ENCODE peak calls at places on chromosomes 12 and 14, in ten cellular contexts. P, I, U, G, K, F, D, Y, V and W are unnamed samples.
A peak's percentile ranks its signal among the peaks of the same experiment; 100 is the strongest.

GRCh38 chr12:113678222-113678621 is 206.6 kb upstream of the LHX5 start:
- DNase-seq in P (no peak), I (peak; percentile 27), U (no peak), G (no peak), K (no peak), F (no peak), D (no peak), Y (no peak), V (no peak), W (no peak)

GRCh38 chr14:49306152-49306751 is 279.9 kb downstream of the RPS29 start:
- DNase-seq in P (no peak), I (peak; percentile 5), U (peak; percentile 33), G (no peak), K (peak; percentile 47), F (no peak), D (no peak), Y (no peak), V (peak; percentile 4), W (no peak)

GRCh38 chr14:35336171-35337073 is 44.2 kb downstream of the PSMA6 start:
- DNase-seq in P (peak; percentile 92), I (peak; percentile 89), U (no peak), G (peak; percentile 94), K (peak; percentile 59), F (peak; percentile 96), D (peak; percentile 95), Y (peak; percentile 81), V (peak; percentile 92), W (no peak)

GRCh38 chr12:109760031-109760929 is 46.7 kb downstream of the FAM222A start:
- DNase-seq in P (peak; percentile 49), I (no peak), U (no peak), G (peak; percentile 41), K (no peak), F (no peak), D (peak; percentile 76), Y (peak; percentile 59), V (no peak), W (no peak)

GRCh38 chr14:106318700-106319099 is 792.3 kb downstream of the TMEM121 start:
- DNase-seq in P (no peak), I (no peak), U (peak; percentile 49), G (no peak), K (no peak), F (no peak), D (no peak), Y (no peak), V (no peak), W (no peak)

GRCh38 chr14:32542507-32542906 is 213.4 kb downstream of the AKAP6 start:
- DNase-seq in P (no peak), I (no peak), U (no peak), G (no peak), K (no peak), F (no peak), D (no peak), Y (no peak), V (no peak), W (no peak)

GRCh38 chr14:23569443-23570151 is 2.0 kb upstream of the AP1G2 start:
- DNase-seq in P (no peak), I (no peak), U (no peak), G (no peak), K (peak; percentile 69), F (no peak), D (peak; percentile 57), Y (no peak), V (no peak), W (no peak)

GRCh38 chr12:92745874-92746553 is 43.2 kb downstream of the PLEKHG7 start:
- DNase-seq in P (no peak), I (peak; percentile 72), U (no peak), G (peak; percentile 92), K (no peak), F (peak; percentile 94), D (no peak), Y (peak; percentile 33), V (peak; percentile 98), W (no peak)

GRCh38 chr14:68585690-68586089 is 207.2 kb downstream of the ZFP36L1 start:
- DNase-seq in P (no peak), I (no peak), U (no peak), G (no peak), K (peak; percentile 65), F (no peak), D (no peak), Y (no peak), V (no peak), W (no peak)

GRCh38 chr12:99287136-99287535 is 360.4 kb upstream of the GARIN6 start:
- DNase-seq in P (no peak), I (no peak), U (no peak), G (no peak), K (peak; percentile 29), F (no peak), D (no peak), Y (no peak), V (no peak), W (no peak)

GRCh38 chr14:101972126-101972785 is 7.9 kb downstream of the DYNC1H1 start:
- DNase-seq in P (peak; percentile 69), I (peak; percentile 90), U (no peak), G (peak; percentile 84), K (no peak), F (peak; percentile 96), D (peak; percentile 84), Y (peak; percentile 75), V (peak; percentile 100), W (peak; percentile 92)

GRCh38 chr14:100285021-100285912 is 21.0 kb downstream of the SLC25A29 start:
- DNase-seq in P (peak; percentile 83), I (peak; percentile 81), U (peak; percentile 82), G (peak; percentile 86), K (peak; percentile 86), F (no peak), D (peak; percentile 97), Y (peak; percentile 71), V (peak; percentile 42), W (peak; percentile 93)

GRCh38 chr12:1839956-1840550 is 19.7 kb downstream of the LRTM2 start:
- DNase-seq in P (no peak), I (no peak), U (no peak), G (no peak), K (no peak), F (no peak), D (no peak), Y (no peak), V (no peak), W (no peak)

GRCh38 chr12:21613931-21614330 is 9.3 kb upstream of the GYS2 start:
- DNase-seq in P (no peak), I (no peak), U (no peak), G (no peak), K (no peak), F (no peak), D (no peak), Y (no peak), V (no peak), W (no peak)
- TF ChIP-seq CTCF in P (no peak), I (no peak), U (no peak), G (no peak), K (peak; percentile 19), F (no peak), D (no peak), Y (no peak), V (no peak), W (no peak)

GRCh38 chr12:12008232-12008850 is 62.4 kb upstream of the BCL2L14 start:
- DNase-seq in P (no peak), I (no peak), U (peak; percentile 46), G (no peak), K (peak; percentile 27), F (no peak), D (no peak), Y (no peak), V (no peak), W (no peak)
- TF ChIP-seq CTCF in P (peak; percentile 26), I (no peak), U (peak; percentile 88), G (no peak), K (peak; percentile 59), F (peak; percentile 21), D (no peak), Y (no peak), V (no peak), W (no peak)

GRCh38 chr12:30695327-30696102 is at the start of gene IPO8:
- DNase-seq in P (peak; percentile 92), I (peak; percentile 89), U (peak; percentile 92), G (peak; percentile 96), K (peak; percentile 96), F (peak; percentile 96), D (peak; percentile 97), Y (peak; percentile 93), V (peak; percentile 86), W (peak; percentile 96)

GRCh38 chr12:30694971-30695326 is 720 bp downstream of the IPO8 start:
- DNase-seq in P (peak; percentile 62), I (peak; percentile 57), U (peak; percentile 26), G (peak; percentile 61), K (peak; percentile 64), F (no peak), D (peak; percentile 83), Y (peak; percentile 62), V (peak; percentile 37), W (no peak)

GRCh38 chr12:30696943-30697342 is 1.3 kb upstream of the IPO8 start:
- DNase-seq in P (no peak), I (no peak), U (no peak), G (no peak), K (no peak), F (no peak), D (no peak), Y (no peak), V (no peak), W (no peak)

GRCh38 chr12:30696103-30696408 is 387 bp upstream of the IPO8 start:
- DNase-seq in P (no peak), I (no peak), U (no peak), G (no peak), K (no peak), F (no peak), D (no peak), Y (no peak), V (no peak), W (no peak)

DNA sequence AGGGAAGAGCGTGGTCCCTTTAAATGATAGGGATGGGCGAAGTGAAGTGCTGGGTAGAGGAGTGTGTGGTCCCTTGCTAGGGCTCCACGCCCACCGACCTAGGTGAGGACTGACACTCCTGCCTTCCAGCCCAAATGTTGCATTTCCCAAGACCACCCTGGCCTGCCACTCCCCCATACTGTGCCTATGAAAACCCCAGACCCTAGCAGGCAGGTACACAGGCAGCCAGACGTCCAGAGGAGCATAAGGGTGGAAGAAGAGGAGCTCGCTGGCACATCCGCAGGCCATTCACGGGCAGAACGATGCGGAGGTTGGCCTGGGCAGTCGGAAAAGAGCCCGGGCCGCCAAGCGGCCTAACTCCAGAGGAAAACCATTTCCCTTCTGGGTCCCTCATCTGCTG is 817 bp upstream of the IPO8 start:
- DNase-seq in P (no peak), I (no peak), U (no peak), G (peak; percentile 48), K (peak; percentile 17), F (no peak), D (peak; percentile 51), Y (no peak), V (no peak), W (no peak)
- TF ChIP-seq CTCF in P (no peak), I (no peak), U (no peak), G (no peak), K (no peak), F (no peak), D (no peak), Y (no peak), V (no peak), W (no peak)

GRCh38 chr12:11228268-11228879 is 41.1 kb downstream of the PRB3 start:
- DNase-seq in P (no peak), I (peak; percentile 20), U (peak; percentile 45), G (no peak), K (peak; percentile 77), F (no peak), D (no peak), Y (peak; percentile 20), V (peak; percentile 59), W (no peak)
- TF ChIP-seq CTCF in P (peak; percentile 30), I (peak; percentile 39), U (peak; percentile 79), G (no peak), K (peak; percentile 80), F (peak; percentile 29), D (peak; percentile 33), Y (no peak), V (peak; percentile 77), W (peak; percentile 59)

GRCh38 chr12:53344824-53345485 is 8.8 kb upstream of the SP7 start:
- DNase-seq in P (peak; percentile 79), I (peak; percentile 68), U (peak; percentile 80), G (peak; percentile 88), K (peak; percentile 86), F (peak; percentile 93), D (peak; percentile 89), Y (peak; percentile 75), V (peak; percentile 73), W (peak; percentile 87)
- TF ChIP-seq CTCF in P (peak; percentile 57), I (peak; percentile 74), U (peak; percentile 91), G (peak; percentile 68), K (peak; percentile 42), F (peak; percentile 82), D (peak; percentile 59), Y (peak; percentile 60), V (peak; percentile 79), W (peak; percentile 68)